ENCODE peak calls at places on chromosomes 13 and 19, in ten cellular contexts. U, H, A, I, O, X, P, G, B and M are unnamed samples.

GRCh38 chr19:23896912-23897311 is 17.8 kb upstream of the ZNF726 start:
- DNase-seq in G (no peak), X (no peak), U (no peak), B (no peak), P (no peak), A (no peak), H (no peak), I (no peak), O (no peak), M (no peak)

GRCh38 chr19:2610637-2611482 is 91.6 kb downstream of the GNG7 start:
- DNase-seq in I (peak), P (no peak), A (peak), G (peak), H (peak), X (peak), O (peak), U (peak), B (peak), M (peak)

GRCh38 chr13:48849515-48849914 is 126.2 kb upstream of the FNDC3A start:
- DNase-seq in X (no peak), A (no peak), P (no peak), H (no peak), B (no peak), G (no peak), U (no peak), O (no peak), I (no peak), M (no peak)

GRCh38 chr13:106942558-106942957 is 374.6 kb upstream of the ARGLU1 start:
- DNase-seq in X (no peak), O (no peak), B (no peak), P (no peak), H (no peak), U (no peak), A (no peak), I (no peak), G (no peak), M (no peak)

GRCh38 chr19:19745496-19746285 is 12.8 kb upstream of the ZNF14 start:
- DNase-seq in A (no peak), X (no peak), O (no peak), I (no peak), B (no peak), G (no peak), P (peak), U (peak), H (no peak), M (peak)

GRCh38 chr19:972281-972680 is 11.9 kb upstream of the WDR18 start:
- DNase-seq in P (no peak), H (no peak), O (no peak), U (no peak), G (no peak), X (no peak), B (no peak), I (no peak), A (no peak), M (no peak)

GRCh38 chr13:47594833-47595232 is 406.2 kb downstream of the SUCLA2 start:
- DNase-seq in I (no peak), O (no peak), A (no peak), H (no peak), U (peak), X (no peak), P (no peak), B (no peak), G (no peak), M (peak)

GRCh38 chr19:47186337-47187022 is 44.5 kb downstream of the BBC3 start:
- DNase-seq in O (no peak), U (peak), P (peak), X (no peak), B (no peak), H (no peak), I (peak), G (peak), A (peak), M (no peak)

GRCh38 chr19:56689198-56689597 is 17.6 kb upstream of the ZNF835 start:
- DNase-seq in G (no peak), H (no peak), A (no peak), I (no peak), P (no peak), O (no peak), X (no peak), B (no peak), U (no peak), M (no peak)

GRCh38 chr13:108086678-108087077 is 128.7 kb downstream of the LIG4 start:
- DNase-seq in H (no peak), U (no peak), I (no peak), X (no peak), B (no peak), P (no peak), O (no peak), G (no peak), A (no peak), M (no peak)

GRCh38 chr19:4327252-4327876 is 11.3 kb downstream of the STAP2 start:
- DNase-seq in P (no peak), I (peak), X (no peak), O (peak), B (no peak), U (peak), A (peak), G (peak), H (no peak), M (peak)

GRCh38 chr13:47351798-47352197 is 454.9 kb upstream of the HTR2A start:
- DNase-seq in G (no peak), H (no peak), X (no peak), A (no peak), I (no peak), O (no peak), B (no peak), P (no peak), U (no peak), M (no peak)

GRCh38 chr13:23654111-23655110 is 84.2 kb downstream of the TNFRSF19 start:
- DNase-seq in U (no peak), X (peak), P (no peak), G (no peak), B (no peak), I (no peak), O (no peak), A (no peak), H (no peak), M (no peak)

GRCh38 chr19:4800591-4801081 is 9.1 kb downstream of the FEM1A start:
- DNase-seq in A (no peak), I (no peak), O (no peak), P (no peak), U (no peak), B (no peak), H (no peak), X (peak), G (no peak), M (peak)

GRCh38 chr19:49165865-49166301 is 8.3 kb downstream of the TRPM4 start:
- DNase-seq in H (no peak), I (no peak), G (no peak), P (no peak), B (no peak), O (no peak), X (no peak), U (no peak), A (no peak), M (peak)

GRCh38 chr19:17944301-17944700 is 11.5 kb downstream of the CCDC124 start:
- DNase-seq in B (peak), X (peak), O (no peak), A (no peak), H (peak), P (no peak), U (no peak), G (no peak), I (no peak), M (no peak)

GRCh38 chr13:111115841-111116500 is 861 bp downstream of the ARHGEF7 start:
- DNase-seq in I (no peak), O (no peak), G (no peak), H (peak), P (no peak), X (no peak), A (no peak), U (no peak), B (peak), M (peak)

GRCh38 chr13:77860621-77861020 is 58.0 kb downstream of the EDNRB start:
- DNase-seq in G (no peak), P (no peak), O (peak), U (no peak), A (no peak), B (peak), X (no peak), H (peak), I (no peak), M (no peak)

GRCh38 chr13:113548171-113548641 is 36.3 kb upstream of the TFDP1 start:
- DNase-seq in I (no peak), P (no peak), O (no peak), G (no peak), U (no peak), B (peak), H (peak), A (no peak), X (no peak), M (peak)

GRCh38 chr13:49000247-49000646 is 24.5 kb downstream of the FNDC3A start:
- DNase-seq in X (no peak), I (no peak), G (no peak), B (no peak), P (no peak), O (no peak), H (no peak), A (no peak), U (no peak), M (no peak)

GRCh38 chr19:47272448-47273312 is 2.0 kb upstream of the INAFM1 start:
- DNase-seq in H (no peak), O (no peak), P (peak), G (no peak), X (no peak), B (no peak), A (peak), U (no peak), I (no peak), M (peak)